ENCODE peak calls at places on chromosome 9, in six cellular contexts. H, Z, C, W, T and E are unnamed samples.

GRCh38 chr9:108125541-108125940 is 636.0 kb upstream of the KLF4 start:
- DNase-seq in W (peak; percentile 21), Z (peak; percentile 43), T (no peak), C (peak; percentile 65), H (no peak), E (no peak)

GRCh38 chr9:91771864-91772263 is 178.2 kb downstream of the ROR2 start:
- DNase-seq in T (no peak), H (no peak), C (no peak), W (no peak), Z (no peak), E (no peak)

GRCh38 chr9:106438928-106439327 is 424.0 kb upstream of the ZNF462 start:
- DNase-seq in H (no peak), C (no peak), T (no peak), Z (no peak), W (peak; percentile 42), E (peak; percentile 1)

GRCh38 chr9:6646028-6646636 is 603 bp upstream of the GLDC start:
- DNase-seq in C (no peak), H (no peak), T (no peak), Z (peak; percentile 30), W (no peak), E (no peak)

GRCh38 chr9:120863833-120864232 is 13.2 kb downstream of the PHF19 start:
- DNase-seq in W (no peak), C (no peak), H (no peak), T (no peak), Z (peak; percentile 60), E (no peak)

GRCh38 chr9:96856363-96857286 is 2.3 kb upstream of the ZNF782 start:
- DNase-seq in Z (peak; percentile 71), C (peak; percentile 74), H (peak; percentile 67), W (peak; percentile 93), T (peak; percentile 73), E (peak; percentile 58)

GRCh38 chr9:88532320-88532719 is 2.7 kb upstream of the NXNL2 start:
- DNase-seq in W (peak; percentile 92), Z (peak; percentile 90), C (peak; percentile 86), T (peak; percentile 85), H (peak; percentile 46), E (peak; percentile 32)

GRCh38 chr9:98142182-98142924 is 23.3 kb upstream of the TRIM14 start:
- DNase-seq in C (no peak), T (no peak), Z (no peak), H (no peak), W (peak; percentile 7), E (no peak)

GRCh38 chr9:133604856-133605255 is 4.3 kb downstream of the FAM163B start:
- DNase-seq in Z (no peak), W (no peak), C (no peak), T (no peak), H (no peak), E (no peak)

GRCh38 chr9:127176631-127177030 is 54.2 kb upstream of the ANGPTL2 start:
- DNase-seq in H (no peak), T (no peak), C (no peak), Z (peak; percentile 10), W (no peak), E (no peak)

GRCh38 chr9:71929223-71929622 is 17.8 kb downstream of the C9orf85 start:
- DNase-seq in T (peak; percentile 45), Z (no peak), H (peak; percentile 82), C (no peak), W (no peak), E (no peak)

GRCh38 chr9:29208670-29209069 is 1635.4 kb upstream of the C9orf72 start:
- DNase-seq in C (no peak), H (no peak), T (no peak), W (no peak), Z (no peak), E (no peak)

GRCh38 chr9:89821081-89821480 is 216.3 kb downstream of the GADD45G start:
- DNase-seq in H (no peak), W (peak; percentile 72), Z (peak; percentile 59), C (no peak), T (peak; percentile 33), E (no peak)

DNA sequence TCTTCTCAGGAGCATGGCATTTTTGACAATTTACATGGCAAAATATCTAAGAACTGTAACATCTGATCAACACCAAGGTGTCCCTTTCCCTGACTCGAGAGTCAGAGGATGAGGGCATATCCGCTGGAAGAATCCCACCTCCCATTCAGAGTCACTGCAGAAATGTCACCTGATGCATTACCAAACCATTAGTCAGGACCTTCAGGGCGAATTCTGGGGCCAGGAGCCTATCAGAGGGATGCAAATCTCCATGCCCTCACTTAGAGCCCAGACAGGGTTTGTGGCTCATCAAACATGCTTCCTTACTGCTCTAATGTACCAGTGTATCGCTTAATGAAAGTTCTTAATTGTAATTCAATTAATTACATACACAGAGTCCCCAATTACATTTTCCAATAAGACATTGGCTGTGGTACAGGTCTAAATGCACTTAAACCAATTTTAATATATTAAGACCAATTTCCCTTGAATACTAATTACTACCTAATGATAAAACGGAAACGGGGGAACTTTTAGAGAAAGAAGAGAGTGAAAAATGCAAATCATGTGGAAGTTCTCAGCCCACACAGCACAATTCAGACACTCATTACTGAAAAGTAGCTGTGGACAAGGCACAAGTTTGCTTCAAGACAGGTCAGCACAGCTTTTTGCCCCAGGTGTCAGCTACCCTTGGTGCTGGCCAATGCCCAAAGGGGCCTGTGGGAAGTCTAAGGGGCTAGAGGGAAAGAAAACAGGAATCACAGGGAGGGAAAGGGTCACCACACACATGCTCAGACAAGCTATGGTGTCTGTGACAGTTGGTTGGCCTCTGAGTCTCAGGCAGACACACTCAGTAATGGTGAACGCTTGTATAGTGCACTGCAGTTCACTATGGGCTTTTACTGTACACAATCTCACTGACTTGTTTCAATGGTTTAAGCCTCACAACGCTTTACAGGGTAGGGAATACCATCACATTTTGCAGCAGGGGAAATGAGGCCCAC is 211.6 kb downstream of the MAPKAP1 start:
- DNase-seq in C (no peak), W (peak; percentile 96), Z (peak; percentile 64), T (no peak), H (no peak), E (no peak)
- H3K4ac ChIP-seq in C (no peak overlapping the region), W (no peak overlapping the region), Z (no peak overlapping the region), T (no peak overlapping the region), H (peak overlapping the region; percentile 2), E (no peak overlapping the region)

GRCh38 chr9:20513126-20513913 is 109.0 kb downstream of the MLLT3 start:
- DNase-seq in T (peak; percentile 9), W (no peak), C (no peak), H (peak; percentile 10), Z (no peak), E (no peak)

DNA sequence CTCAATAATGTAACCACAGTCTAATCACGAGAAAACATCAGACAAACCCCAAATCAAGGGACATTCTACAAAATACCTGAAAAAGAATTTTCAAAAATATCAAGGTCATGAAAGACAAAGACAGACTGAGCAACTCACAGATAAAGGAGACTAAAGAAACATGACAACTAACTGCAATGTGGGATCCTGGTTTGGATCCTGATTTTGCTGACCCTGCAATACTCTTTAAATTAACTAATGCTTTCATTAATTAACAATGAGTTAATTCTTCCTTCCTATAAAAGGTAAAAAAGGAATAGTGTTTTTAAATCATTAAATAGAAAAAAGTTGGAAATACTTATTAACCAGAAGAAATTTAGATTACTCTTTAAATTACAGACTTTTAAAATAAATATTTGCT is 103.6 kb downstream of the MLLT3 start:
- DNase-seq in C (no peak), Z (no peak), W (no peak), H (no peak), T (no peak), E (no peak)
- H3K27ac ChIP-seq in C (no peak overlapping the region), Z (no peak overlapping the region), W (no peak overlapping the region), H (no peak overlapping the region), T (no peak overlapping the region), E (no peak overlapping the region)

GRCh38 chr9:136882109-136882946 is 4.0 kb upstream of the TRAF2 start:
- DNase-seq in C (no peak), W (peak; percentile 63), H (peak; percentile 87), T (peak; percentile 95), Z (peak; percentile 62), E (no peak)

GRCh38 chr9:136888454-136888853 is 2.1 kb downstream of the TRAF2 start:
- DNase-seq in C (no peak), Z (no peak), H (no peak), T (no peak), W (no peak), E (no peak)

GRCh38 chr9:136889858-136890257 is 3.5 kb downstream of the TRAF2 start:
- DNase-seq in C (no peak), T (no peak), H (no peak), W (no peak), Z (no peak), E (no peak)

GRCh38 chr9:136886610-136887597 is 588 bp downstream of the TRAF2 start:
- DNase-seq in H (peak; percentile 16), Z (no peak), W (peak; percentile 64), T (peak; percentile 61), C (peak; percentile 70), E (peak; percentile 36)

DNA sequence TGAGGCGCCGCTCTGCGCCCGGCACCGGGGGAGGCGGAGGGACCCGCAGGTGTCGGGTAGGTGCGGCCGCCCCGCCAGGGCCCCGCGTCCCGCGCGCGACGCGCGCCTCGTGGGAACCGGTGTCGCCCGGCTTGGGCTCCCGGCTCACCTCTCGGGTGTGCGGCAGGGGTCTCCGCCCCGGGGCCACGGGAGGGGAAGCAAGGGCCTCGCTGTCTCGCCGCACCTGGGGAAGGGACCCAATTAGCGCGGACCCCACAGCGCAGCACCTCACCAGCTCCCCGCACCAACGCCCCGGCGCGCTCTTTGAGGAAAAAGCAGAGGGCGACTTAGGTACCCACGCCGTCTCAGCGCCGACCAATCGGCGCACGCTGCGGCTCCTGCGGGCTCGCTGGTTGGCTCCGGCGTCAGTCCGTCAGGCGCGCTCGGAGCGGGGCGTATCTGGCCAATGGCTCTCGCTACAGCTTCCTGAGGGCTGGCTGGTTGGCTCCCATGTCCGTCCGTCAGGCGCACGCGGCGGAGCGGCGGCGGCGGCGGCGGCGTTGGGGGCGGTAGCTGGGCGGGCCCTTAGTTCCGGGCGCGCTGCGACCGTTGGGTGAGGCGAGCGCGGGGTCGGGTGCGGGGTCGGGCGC is at the start of gene TRAF2:
- DNase-seq in T (peak; percentile 99), Z (peak; percentile 99), H (peak; percentile 99), W (peak; percentile 99), C (peak; percentile 99), E (peak; percentile 99)
- H2AK5ac ChIP-seq in T (no peak within 1 kb of the TSS), Z (no peak within 1 kb of the TSS), H (peak within 1 kb of the TSS; percentile 7), W (no peak within 1 kb of the TSS), C (no peak within 1 kb of the TSS), E (peak within 1 kb of the TSS; percentile 92)

GRCh38 chr9:15235658-15236057 is 71.4 kb downstream of the TTC39B start:
- DNase-seq in C (no peak), W (no peak), Z (no peak), H (no peak), T (no peak), E (no peak)
- H3K4ac ChIP-seq in C (no peak overlapping the region), W (no peak overlapping the region), Z (no peak overlapping the region), H (no peak overlapping the region), T (no peak overlapping the region), E (no peak overlapping the region)

GRCh38 chr9:35698231-35698630 is 8.5 kb upstream of the TPM2 start:
- DNase-seq in T (no peak), Z (no peak), W (no peak), C (no peak), H (no peak), E (no peak)

GRCh38 chr9:35700031-35700430 is 10.3 kb upstream of the TPM2 start:
- DNase-seq in T (no peak), H (no peak), C (no peak), Z (no peak), W (no peak), E (no peak)

GRCh38 chr9:35695801-35696420 is 6.2 kb upstream of the TPM2 start:
- DNase-seq in H (peak; percentile 22), C (no peak), W (no peak), Z (no peak), T (no peak), E (no peak)

GRCh38 chr9:35696520-35697215 is 6.9 kb upstream of the TPM2 start:
- DNase-seq in T (peak; percentile 61), C (peak; percentile 84), Z (peak; percentile 80), W (peak; percentile 72), H (peak; percentile 40), E (no peak)

GRCh38 chr9:35697486-35697885 is 7.8 kb upstream of the TPM2 start:
- DNase-seq in C (no peak), W (no peak), Z (no peak), T (no peak), H (no peak), E (no peak)
- H3K27ac ChIP-seq in C (no peak overlapping the region), W (no peak overlapping the region), Z (no peak overlapping the region), T (no peak overlapping the region), H (no peak overlapping the region), E (no peak overlapping the region)